ENCODE peak calls at places on chromosome 7, in seven cellular contexts. One of them, this sample, is unnamed.

GRCh38 chr7:125357681-125358440 is 428.2 kb upstream of the POT1 start:
- DNase-seq in stimulated activated CD4-positive, alpha-beta T cell treated with anti-CD3 and anti-CD28 coated beads, Interleukin-12 subunit alpha, Interleukin-12 subunit beta, amount 100 ng/mL, for 24 hours: no peak
- DNase-seq in fibroblast of the aortic adventitia: peak; percentile 8
- DNase-seq in endothelial cell: no peak
- DNase-seq in T-cell: no peak
- DNase-seq in astrocyte of the spinal cord: peak; percentile 22
- DNase-seq in fibroblast of lung: no peak
- DNase-seq in this sample: no peak

GRCh38 chr7:45176091-45176490 is 18.5 kb downstream of the RAMP3 start:
- DNase-seq in stimulated activated CD4-positive, alpha-beta T cell treated with anti-CD3 and anti-CD28 coated beads, Interleukin-12 subunit alpha, Interleukin-12 subunit beta, amount 100 ng/mL, for 24 hours: no peak
- DNase-seq in fibroblast of lung: no peak
- DNase-seq in endothelial cell: no peak
- DNase-seq in astrocyte of the spinal cord: no peak
- DNase-seq in T-cell: no peak
- DNase-seq in fibroblast of the aortic adventitia: no peak
- DNase-seq in this sample: no peak

GRCh38 chr7:74092964-74093339 is 9.3 kb downstream of the LIMK1 start:
- DNase-seq in endothelial cell: no peak
- DNase-seq in astrocyte of the spinal cord: peak; percentile 15
- DNase-seq in stimulated activated CD4-positive, alpha-beta T cell treated with anti-CD3 and anti-CD28 coated beads, Interleukin-12 subunit alpha, Interleukin-12 subunit beta, amount 100 ng/mL, for 24 hours: no peak
- DNase-seq in fibroblast of the aortic adventitia: no peak
- DNase-seq in T-cell: no peak
- DNase-seq in fibroblast of lung: no peak
- DNase-seq in this sample: peak; percentile 16

GRCh38 chr7:404782-405488 is 114.7 kb downstream of the PDGFA start:
- DNase-seq in endothelial cell: no peak
- DNase-seq in astrocyte of the spinal cord: no peak
- DNase-seq in stimulated activated CD4-positive, alpha-beta T cell treated with anti-CD3 and anti-CD28 coated beads, Interleukin-12 subunit alpha, Interleukin-12 subunit beta, amount 100 ng/mL, for 24 hours: no peak
- DNase-seq in fibroblast of the aortic adventitia: no peak
- DNase-seq in fibroblast of lung: no peak
- DNase-seq in T-cell: no peak
- DNase-seq in this sample: no peak

GRCh38 chr7:19585761-19586160 is 123.1 kb downstream of the POLR1F start:
- DNase-seq in fibroblast of lung: no peak
- DNase-seq in astrocyte of the spinal cord: no peak
- DNase-seq in T-cell: no peak
- DNase-seq in endothelial cell: no peak
- DNase-seq in stimulated activated CD4-positive, alpha-beta T cell treated with anti-CD3 and anti-CD28 coated beads, Interleukin-12 subunit alpha, Interleukin-12 subunit beta, amount 100 ng/mL, for 24 hours: no peak
- DNase-seq in fibroblast of the aortic adventitia: no peak
- DNase-seq in this sample: no peak

GRCh38 chr7:16293669-16294425 is 127.5 kb downstream of the CRPPA start:
- DNase-seq in fibroblast of the aortic adventitia: no peak
- DNase-seq in astrocyte of the spinal cord: no peak
- DNase-seq in endothelial cell: no peak
- DNase-seq in fibroblast of lung: no peak
- DNase-seq in T-cell: no peak
- DNase-seq in stimulated activated CD4-positive, alpha-beta T cell treated with anti-CD3 and anti-CD28 coated beads, Interleukin-12 subunit alpha, Interleukin-12 subunit beta, amount 100 ng/mL, for 24 hours: no peak
- DNase-seq in this sample: peak; percentile 13

GRCh38 chr7:133354546-133355324 is 101.9 kb downstream of the EXOC4 start:
- DNase-seq in stimulated activated CD4-positive, alpha-beta T cell treated with anti-CD3 and anti-CD28 coated beads, Interleukin-12 subunit alpha, Interleukin-12 subunit beta, amount 100 ng/mL, for 24 hours: no peak
- DNase-seq in fibroblast of lung: peak; percentile 58
- DNase-seq in astrocyte of the spinal cord: peak; percentile 30
- DNase-seq in T-cell: no peak
- DNase-seq in endothelial cell: no peak
- DNase-seq in fibroblast of the aortic adventitia: peak; percentile 70
- DNase-seq in this sample: peak; percentile 15

GRCh38 chr7:74587435-74588126 is 69.9 kb upstream of the GTF2I start:
- DNase-seq in stimulated activated CD4-positive, alpha-beta T cell treated with anti-CD3 and anti-CD28 coated beads, Interleukin-12 subunit alpha, Interleukin-12 subunit beta, amount 100 ng/mL, for 24 hours: no peak
- DNase-seq in fibroblast of lung: peak; percentile 88
- DNase-seq in endothelial cell: peak; percentile 45
- DNase-seq in fibroblast of the aortic adventitia: peak; percentile 92
- DNase-seq in astrocyte of the spinal cord: peak; percentile 90
- DNase-seq in T-cell: no peak
- DNase-seq in this sample: peak; percentile 94

GRCh38 chr7:131061818-131062217 is 265.9 kb upstream of the MKLN1 start:
- DNase-seq in stimulated activated CD4-positive, alpha-beta T cell treated with anti-CD3 and anti-CD28 coated beads, Interleukin-12 subunit alpha, Interleukin-12 subunit beta, amount 100 ng/mL, for 24 hours: no peak
- DNase-seq in fibroblast of lung: no peak
- DNase-seq in fibroblast of the aortic adventitia: no peak
- DNase-seq in T-cell: no peak
- DNase-seq in astrocyte of the spinal cord: no peak
- DNase-seq in endothelial cell: no peak
- DNase-seq in this sample: no peak

GRCh38 chr7:34060548-34060947 is 155.2 kb downstream of the BMPER start:
- DNase-seq in fibroblast of the aortic adventitia: peak; percentile 88
- DNase-seq in astrocyte of the spinal cord: no peak
- DNase-seq in endothelial cell: no peak
- DNase-seq in fibroblast of lung: peak; percentile 72
- DNase-seq in stimulated activated CD4-positive, alpha-beta T cell treated with anti-CD3 and anti-CD28 coated beads, Interleukin-12 subunit alpha, Interleukin-12 subunit beta, amount 100 ng/mL, for 24 hours: no peak
- DNase-seq in T-cell: no peak
- DNase-seq in this sample: peak; percentile 79

GRCh38 chr7:88927-89921 is 103.1 kb upstream of the FAM20C start:
- DNase-seq in endothelial cell: no peak
- DNase-seq in fibroblast of lung: peak; percentile 90
- DNase-seq in stimulated activated CD4-positive, alpha-beta T cell treated with anti-CD3 and anti-CD28 coated beads, Interleukin-12 subunit alpha, Interleukin-12 subunit beta, amount 100 ng/mL, for 24 hours: no peak
- DNase-seq in fibroblast of the aortic adventitia: peak; percentile 91
- DNase-seq in T-cell: no peak
- DNase-seq in astrocyte of the spinal cord: peak; percentile 96
- DNase-seq in this sample: peak; percentile 98

GRCh38 chr7:113285411-113285810 is 167.1 kb upstream of the SMIM30 start:
- DNase-seq in fibroblast of the aortic adventitia: no peak
- DNase-seq in endothelial cell: no peak
- DNase-seq in T-cell: no peak
- DNase-seq in fibroblast of lung: no peak
- DNase-seq in astrocyte of the spinal cord: no peak
- DNase-seq in stimulated activated CD4-positive, alpha-beta T cell treated with anti-CD3 and anti-CD28 coated beads, Interleukin-12 subunit alpha, Interleukin-12 subunit beta, amount 100 ng/mL, for 24 hours: no peak
- DNase-seq in this sample: peak; percentile 7

GRCh38 chr7:81308643-81309354 is 389.9 kb upstream of the SEMA3C start:
- DNase-seq in stimulated activated CD4-positive, alpha-beta T cell treated with anti-CD3 and anti-CD28 coated beads, Interleukin-12 subunit alpha, Interleukin-12 subunit beta, amount 100 ng/mL, for 24 hours: no peak
- DNase-seq in fibroblast of the aortic adventitia: peak; percentile 41
- DNase-seq in fibroblast of lung: no peak
- DNase-seq in astrocyte of the spinal cord: no peak
- DNase-seq in T-cell: no peak
- DNase-seq in endothelial cell: no peak
- DNase-seq in this sample: peak; percentile 85

GRCh38 chr7:3897430-3898385 is 596.7 kb downstream of the SDK1 start:
- DNase-seq in stimulated activated CD4-positive, alpha-beta T cell treated with anti-CD3 and anti-CD28 coated beads, Interleukin-12 subunit alpha, Interleukin-12 subunit beta, amount 100 ng/mL, for 24 hours: peak; percentile 9
- DNase-seq in T-cell: peak; percentile 41
- DNase-seq in endothelial cell: peak; percentile 9
- DNase-seq in fibroblast of the aortic adventitia: peak; percentile 50
- DNase-seq in fibroblast of lung: peak; percentile 78
- DNase-seq in astrocyte of the spinal cord: peak; percentile 66
- DNase-seq in this sample: peak; percentile 56

GRCh38 chr7:151925446-151926335 is 30.6 kb upstream of the GALNTL5 start:
- DNase-seq in fibroblast of lung: no peak
- DNase-seq in stimulated activated CD4-positive, alpha-beta T cell treated with anti-CD3 and anti-CD28 coated beads, Interleukin-12 subunit alpha, Interleukin-12 subunit beta, amount 100 ng/mL, for 24 hours: peak; percentile 8
- DNase-seq in T-cell: no peak
- DNase-seq in endothelial cell: no peak
- DNase-seq in fibroblast of the aortic adventitia: peak; percentile 51
- DNase-seq in astrocyte of the spinal cord: peak; percentile 58
- DNase-seq in this sample: peak; percentile 15

GRCh38 chr7:130758429-130759056 is 24.5 kb upstream of the KLF14 start:
- DNase-seq in endothelial cell: no peak
- DNase-seq in astrocyte of the spinal cord: peak; percentile 73
- DNase-seq in fibroblast of lung: peak; percentile 80
- DNase-seq in fibroblast of the aortic adventitia: peak; percentile 84
- DNase-seq in T-cell: no peak
- DNase-seq in stimulated activated CD4-positive, alpha-beta T cell treated with anti-CD3 and anti-CD28 coated beads, Interleukin-12 subunit alpha, Interleukin-12 subunit beta, amount 100 ng/mL, for 24 hours: no peak
- DNase-seq in this sample: peak; percentile 72

GRCh38 chr7:98870071-98870651 is 347 bp upstream of the TMEM130 start:
- DNase-seq in fibroblast of the aortic adventitia: peak; percentile 50
- DNase-seq in endothelial cell: no peak
- DNase-seq in astrocyte of the spinal cord: no peak
- DNase-seq in stimulated activated CD4-positive, alpha-beta T cell treated with anti-CD3 and anti-CD28 coated beads, Interleukin-12 subunit alpha, Interleukin-12 subunit beta, amount 100 ng/mL, for 24 hours: peak; percentile 74
- DNase-seq in fibroblast of lung: peak; percentile 16
- DNase-seq in T-cell: peak; percentile 22
- DNase-seq in this sample: peak; percentile 34

GRCh38 chr7:155821851-155822250 is 9.6 kb upstream of the SHH start:
- DNase-seq in fibroblast of the aortic adventitia: no peak
- DNase-seq in T-cell: no peak
- DNase-seq in endothelial cell: no peak
- DNase-seq in fibroblast of lung: no peak
- DNase-seq in stimulated activated CD4-positive, alpha-beta T cell treated with anti-CD3 and anti-CD28 coated beads, Interleukin-12 subunit alpha, Interleukin-12 subunit beta, amount 100 ng/mL, for 24 hours: no peak
- DNase-seq in astrocyte of the spinal cord: no peak
- DNase-seq in this sample: no peak

GRCh38 chr7:94003446-94004023 is 620 bp downstream of the BET1 start:
- DNase-seq in endothelial cell: no peak
- DNase-seq in T-cell: no peak
- DNase-seq in fibroblast of the aortic adventitia: peak; percentile 39
- DNase-seq in stimulated activated CD4-positive, alpha-beta T cell treated with anti-CD3 and anti-CD28 coated beads, Interleukin-12 subunit alpha, Interleukin-12 subunit beta, amount 100 ng/mL, for 24 hours: no peak
- DNase-seq in astrocyte of the spinal cord: no peak
- DNase-seq in fibroblast of lung: no peak
- DNase-seq in this sample: peak; percentile 40

GRCh38 chr7:40015790-40016296 is 65.8 kb downstream of the CDK13 start:
- DNase-seq in stimulated activated CD4-positive, alpha-beta T cell treated with anti-CD3 and anti-CD28 coated beads, Interleukin-12 subunit alpha, Interleukin-12 subunit beta, amount 100 ng/mL, for 24 hours: no peak
- DNase-seq in T-cell: no peak
- DNase-seq in astrocyte of the spinal cord: peak; percentile 60
- DNase-seq in endothelial cell: no peak
- DNase-seq in fibroblast of lung: peak; percentile 66
- DNase-seq in fibroblast of the aortic adventitia: peak; percentile 77
- DNase-seq in this sample: peak; percentile 39

GRCh38 chr7:105689093-105689819 is 108.0 kb upstream of the EFCAB10 start:
- DNase-seq in fibroblast of the aortic adventitia: no peak
- DNase-seq in endothelial cell: no peak
- DNase-seq in T-cell: no peak
- DNase-seq in fibroblast of lung: no peak
- DNase-seq in stimulated activated CD4-positive, alpha-beta T cell treated with anti-CD3 and anti-CD28 coated beads, Interleukin-12 subunit alpha, Interleukin-12 subunit beta, amount 100 ng/mL, for 24 hours: no peak
- DNase-seq in astrocyte of the spinal cord: no peak
- DNase-seq in this sample: no peak

GRCh38 chr7:87543623-87544022 is 57.1 kb downstream of the ABCB1 start:
- DNase-seq in T-cell: no peak
- DNase-seq in fibroblast of lung: no peak
- DNase-seq in endothelial cell: no peak
- DNase-seq in stimulated activated CD4-positive, alpha-beta T cell treated with anti-CD3 and anti-CD28 coated beads, Interleukin-12 subunit alpha, Interleukin-12 subunit beta, amount 100 ng/mL, for 24 hours: no peak
- DNase-seq in astrocyte of the spinal cord: peak; percentile 0
- DNase-seq in fibroblast of the aortic adventitia: no peak
- DNase-seq in this sample: no peak

GRCh38 chr7:2869981-2870380 is 25.9 kb upstream of the GNA12 start:
- DNase-seq in fibroblast of the aortic adventitia: no peak
- DNase-seq in endothelial cell: no peak
- DNase-seq in fibroblast of lung: no peak
- DNase-seq in astrocyte of the spinal cord: no peak
- DNase-seq in stimulated activated CD4-positive, alpha-beta T cell treated with anti-CD3 and anti-CD28 coated beads, Interleukin-12 subunit alpha, Interleukin-12 subunit beta, amount 100 ng/mL, for 24 hours: no peak
- DNase-seq in T-cell: no peak
- DNase-seq in this sample: no peak

GRCh38 chr7:55092186-55092976 is 73.6 kb downstream of the EGFR start:
- DNase-seq in astrocyte of the spinal cord: no peak
- DNase-seq in fibroblast of lung: peak; percentile 34
- DNase-seq in endothelial cell: no peak
- DNase-seq in T-cell: no peak
- DNase-seq in fibroblast of the aortic adventitia: peak; percentile 40
- DNase-seq in stimulated activated CD4-positive, alpha-beta T cell treated with anti-CD3 and anti-CD28 coated beads, Interleukin-12 subunit alpha, Interleukin-12 subunit beta, amount 100 ng/mL, for 24 hours: no peak
- DNase-seq in this sample: no peak

GRCh38 chr7:1939434-1940401 is 269.6 kb downstream of the ELFN1 start:
- DNase-seq in endothelial cell: no peak
- DNase-seq in T-cell: peak; percentile 37
- DNase-seq in astrocyte of the spinal cord: no peak
- DNase-seq in stimulated activated CD4-positive, alpha-beta T cell treated with anti-CD3 and anti-CD28 coated beads, Interleukin-12 subunit alpha, Interleukin-12 subunit beta, amount 100 ng/mL, for 24 hours: no peak
- DNase-seq in fibroblast of lung: no peak
- DNase-seq in fibroblast of the aortic adventitia: no peak
- DNase-seq in this sample: peak; percentile 61

GRCh38 chr7:140594131-140594691 is 46.4 kb downstream of the DENND2A start:
- DNase-seq in astrocyte of the spinal cord: no peak
- DNase-seq in endothelial cell: peak; percentile 67
- DNase-seq in T-cell: no peak
- DNase-seq in fibroblast of lung: no peak
- DNase-seq in stimulated activated CD4-positive, alpha-beta T cell treated with anti-CD3 and anti-CD28 coated beads, Interleukin-12 subunit alpha, Interleukin-12 subunit beta, amount 100 ng/mL, for 24 hours: no peak
- DNase-seq in fibroblast of the aortic adventitia: no peak
- DNase-seq in this sample: no peak

GRCh38 chr7:141586878-141587277 is 35.7 kb downstream of the AGK start:
- DNase-seq in endothelial cell: no peak
- DNase-seq in fibroblast of the aortic adventitia: no peak
- DNase-seq in astrocyte of the spinal cord: no peak
- DNase-seq in stimulated activated CD4-positive, alpha-beta T cell treated with anti-CD3 and anti-CD28 coated beads, Interleukin-12 subunit alpha, Interleukin-12 subunit beta, amount 100 ng/mL, for 24 hours: no peak
- DNase-seq in T-cell: no peak
- DNase-seq in fibroblast of lung: no peak
- DNase-seq in this sample: no peak

GRCh38 chr7:14293434-14293833 is 304.0 kb upstream of the ETV1 start:
- DNase-seq in fibroblast of lung: no peak
- DNase-seq in fibroblast of the aortic adventitia: no peak
- DNase-seq in T-cell: no peak
- DNase-seq in stimulated activated CD4-positive, alpha-beta T cell treated with anti-CD3 and anti-CD28 coated beads, Interleukin-12 subunit alpha, Interleukin-12 subunit beta, amount 100 ng/mL, for 24 hours: no peak
- DNase-seq in astrocyte of the spinal cord: no peak
- DNase-seq in endothelial cell: no peak
- DNase-seq in this sample: no peak

GRCh38 chr7:95470452-95470851 is 15.3 kb upstream of the ASB4 start:
- DNase-seq in fibroblast of the aortic adventitia: no peak
- DNase-seq in stimulated activated CD4-positive, alpha-beta T cell treated with anti-CD3 and anti-CD28 coated beads, Interleukin-12 subunit alpha, Interleukin-12 subunit beta, amount 100 ng/mL, for 24 hours: peak; percentile 1
- DNase-seq in T-cell: no peak
- DNase-seq in fibroblast of lung: peak; percentile 11
- DNase-seq in endothelial cell: peak; percentile 46
- DNase-seq in astrocyte of the spinal cord: peak; percentile 75
- DNase-seq in this sample: peak; percentile 68

GRCh38 chr7:28126047-28127041 is 54.3 kb downstream of the JAZF1 start:
- DNase-seq in endothelial cell: no peak
- DNase-seq in astrocyte of the spinal cord: no peak
- DNase-seq in T-cell: no peak
- DNase-seq in fibroblast of lung: no peak
- DNase-seq in stimulated activated CD4-positive, alpha-beta T cell treated with anti-CD3 and anti-CD28 coated beads, Interleukin-12 subunit alpha, Interleukin-12 subunit beta, amount 100 ng/mL, for 24 hours: no peak
- DNase-seq in fibroblast of the aortic adventitia: peak; percentile 50
- DNase-seq in this sample: no peak

GRCh38 chr7:101436857-101437576 is 74.3 kb downstream of the COL26A1 start:
- DNase-seq in stimulated activated CD4-positive, alpha-beta T cell treated with anti-CD3 and anti-CD28 coated beads, Interleukin-12 subunit alpha, Interleukin-12 subunit beta, amount 100 ng/mL, for 24 hours: peak; percentile 5
- DNase-seq in fibroblast of lung: no peak
- DNase-seq in astrocyte of the spinal cord: no peak
- DNase-seq in endothelial cell: peak; percentile 18
- DNase-seq in T-cell: no peak
- DNase-seq in fibroblast of the aortic adventitia: no peak
- DNase-seq in this sample: no peak

GRCh38 chr7:79692015-79692414 is 238.5 kb upstream of the MAGI2 start:
- DNase-seq in fibroblast of lung: peak; percentile 66
- DNase-seq in astrocyte of the spinal cord: peak; percentile 72
- DNase-seq in T-cell: no peak
- DNase-seq in fibroblast of the aortic adventitia: peak; percentile 58
- DNase-seq in stimulated activated CD4-positive, alpha-beta T cell treated with anti-CD3 and anti-CD28 coated beads, Interleukin-12 subunit alpha, Interleukin-12 subunit beta, amount 100 ng/mL, for 24 hours: no peak
- DNase-seq in endothelial cell: no peak
- DNase-seq in this sample: peak; percentile 87

GRCh38 chr7:77453531-77453930 is 37.4 kb upstream of the GSAP start:
- DNase-seq in T-cell: no peak
- DNase-seq in stimulated activated CD4-positive, alpha-beta T cell treated with anti-CD3 and anti-CD28 coated beads, Interleukin-12 subunit alpha, Interleukin-12 subunit beta, amount 100 ng/mL, for 24 hours: no peak
- DNase-seq in endothelial cell: no peak
- DNase-seq in astrocyte of the spinal cord: peak; percentile 67
- DNase-seq in fibroblast of the aortic adventitia: peak; percentile 48
- DNase-seq in fibroblast of lung: peak; percentile 77
- DNase-seq in this sample: peak; percentile 83

GRCh38 chr7:158407581-158408331 is 179.9 kb downstream of the PTPRN2 start:
- DNase-seq in T-cell: no peak
- DNase-seq in astrocyte of the spinal cord: peak; percentile 34
- DNase-seq in fibroblast of lung: peak; percentile 24
- DNase-seq in endothelial cell: no peak
- DNase-seq in stimulated activated CD4-positive, alpha-beta T cell treated with anti-CD3 and anti-CD28 coated beads, Interleukin-12 subunit alpha, Interleukin-12 subunit beta, amount 100 ng/mL, for 24 hours: no peak
- DNase-seq in fibroblast of the aortic adventitia: no peak
- DNase-seq in this sample: peak; percentile 40

This sample was measured in fibroblast of mammary gland.